ENCODE peak calls at places on chromosome 22, in five cellular contexts. One of them, this sample, is unnamed.

GRCh38 chr22:45425101-45425500 is 11.6 kb downstream of the RIBC2 start:
- DNase-seq in mammary epithelial cell: no peak
- DNase-seq in kidney: peak; percentile 13
- DNase-seq in AG09309: no peak
- DNase-seq in bronchial epithelial cell: no peak
- DNase-seq in this sample: peak; percentile 13

GRCh38 chr22:46614070-46614931 is 5.9 kb upstream of the GRAMD4 start:
- DNase-seq in AG09309: no peak
- DNase-seq in kidney: no peak
- DNase-seq in bronchial epithelial cell: no peak
- DNase-seq in mammary epithelial cell: no peak
- DNase-seq in this sample: no peak

GRCh38 chr22:50186181-50186731 is 543 bp downstream of the TRABD start:
- DNase-seq in kidney: peak; percentile 89
- DNase-seq in mammary epithelial cell: no peak
- DNase-seq in bronchial epithelial cell: no peak
- DNase-seq in AG09309: no peak
- DNase-seq in this sample: no peak

GRCh38 chr22:19179472-19180048 is 1.0 kb upstream of the SLC25A1 start:
- DNase-seq in bronchial epithelial cell: peak; percentile 62
- DNase-seq in kidney: peak; percentile 90
- DNase-seq in mammary epithelial cell: peak; percentile 67
- DNase-seq in AG09309: peak; percentile 49
- DNase-seq in this sample: no peak

GRCh38 chr22:16961477-16962186 is 46.4 kb downstream of the GAB4 start:
- DNase-seq in kidney: peak; percentile 52
- DNase-seq in AG09309: no peak
- DNase-seq in mammary epithelial cell: no peak
- DNase-seq in bronchial epithelial cell: no peak
- DNase-seq in this sample: no peak

GRCh38 chr22:45341503-45341902 is 31.8 kb downstream of the FAM118A start:
- DNase-seq in bronchial epithelial cell: no peak
- DNase-seq in kidney: no peak
- DNase-seq in AG09309: no peak
- DNase-seq in mammary epithelial cell: no peak
- DNase-seq in this sample: no peak

GRCh38 chr22:46050451-46050845 is 73.5 kb upstream of the WNT7B start:
- DNase-seq in AG09309: no peak
- DNase-seq in mammary epithelial cell: no peak
- DNase-seq in kidney: no peak
- DNase-seq in bronchial epithelial cell: no peak
- DNase-seq in this sample: no peak

GRCh38 chr22:45493286-45493771 is 9.4 kb upstream of the FBLN1 start:
- DNase-seq in bronchial epithelial cell: no peak
- DNase-seq in kidney: peak; percentile 83
- DNase-seq in mammary epithelial cell: no peak
- DNase-seq in AG09309: no peak
- DNase-seq in this sample: no peak

GRCh38 chr22:41092847-41093371 is 517 bp downstream of the EP300 start:
- DNase-seq in bronchial epithelial cell: peak; percentile 41
- DNase-seq in kidney: no peak
- DNase-seq in AG09309: no peak
- DNase-seq in mammary epithelial cell: peak; percentile 44
- DNase-seq in this sample: no peak

GRCh38 chr22:41598081-41598480 is 8.4 kb upstream of the PMM1 start:
- DNase-seq in kidney: peak; percentile 41
- DNase-seq in mammary epithelial cell: peak; percentile 88
- DNase-seq in AG09309: no peak
- DNase-seq in bronchial epithelial cell: peak; percentile 89
- DNase-seq in this sample: no peak

GRCh38 chr22:42511401-42511891 is 8.2 kb downstream of the RRP7A start:
- DNase-seq in kidney: no peak
- DNase-seq in bronchial epithelial cell: no peak
- DNase-seq in AG09309: no peak
- DNase-seq in mammary epithelial cell: no peak
- DNase-seq in this sample: no peak

GRCh38 chr22:32202539-32203180 is 2.2 kb downstream of the RFPL2 start:
- DNase-seq in kidney: no peak
- DNase-seq in AG09309: no peak
- DNase-seq in mammary epithelial cell: peak; percentile 51
- DNase-seq in bronchial epithelial cell: peak; percentile 37
- DNase-seq in this sample: no peak

GRCh38 chr22:28883917-28884753 is 763 bp downstream of the ZNRF3 start:
- DNase-seq in bronchial epithelial cell: no peak
- DNase-seq in AG09309: no peak
- DNase-seq in mammary epithelial cell: peak; percentile 53
- DNase-seq in kidney: peak; percentile 85
- DNase-seq in this sample: peak; percentile 73

GRCh38 chr22:32676196-32676595 is 125.3 kb upstream of the TIMP3 start:
- DNase-seq in bronchial epithelial cell: no peak
- DNase-seq in kidney: no peak
- DNase-seq in AG09309: no peak
- DNase-seq in mammary epithelial cell: no peak
- DNase-seq in this sample: no peak

GRCh38 chr22:42074153-42074750 is at the start of gene PHETA2:
- DNase-seq in mammary epithelial cell: no peak
- DNase-seq in AG09309: no peak
- DNase-seq in kidney: peak; percentile 88
- DNase-seq in bronchial epithelial cell: no peak
- DNase-seq in this sample: no peak

GRCh38 chr22:50711446-50712340 is 26.3 kb upstream of the ACR start:
- DNase-seq in AG09309: no peak
- DNase-seq in kidney: peak; percentile 52
- DNase-seq in mammary epithelial cell: no peak
- DNase-seq in bronchial epithelial cell: no peak
- DNase-seq in this sample: no peak

DNA sequence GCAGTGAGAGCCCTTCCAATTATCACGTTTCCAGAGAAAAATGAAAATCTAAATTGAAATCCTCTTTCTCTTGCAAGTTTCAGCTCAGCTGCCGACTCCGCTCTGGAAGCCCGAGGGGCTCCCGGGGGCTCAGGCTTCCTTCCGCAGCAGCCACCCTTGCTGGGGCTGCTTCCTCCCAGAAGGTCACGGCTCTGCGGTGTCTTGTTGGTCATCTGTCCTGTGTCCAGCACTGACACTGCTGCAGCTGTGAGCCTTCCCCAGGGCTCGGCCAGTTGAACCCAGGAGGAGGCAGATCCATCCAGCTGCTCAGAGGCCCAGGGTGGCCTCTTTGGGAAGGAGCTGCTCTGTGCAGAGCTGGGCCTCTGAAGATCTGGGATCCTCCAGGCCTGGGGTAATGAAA is 1337.2 kb downstream of the TBC1D22A start:
- DNase-seq in bronchial epithelial cell: no peak
- DNase-seq in AG09309: no peak
- DNase-seq in kidney: no peak
- DNase-seq in mammary epithelial cell: no peak
- DNase-seq in this sample: peak; percentile 60
- TF ChIP-seq CTCF in bronchial epithelial cell: no peak
- TF ChIP-seq CTCF in AG09309: no peak
- TF ChIP-seq CTCF in kidney: no peak
- TF ChIP-seq CTCF in mammary epithelial cell: no peak
- TF ChIP-seq CTCF in this sample: no peak

DNA sequence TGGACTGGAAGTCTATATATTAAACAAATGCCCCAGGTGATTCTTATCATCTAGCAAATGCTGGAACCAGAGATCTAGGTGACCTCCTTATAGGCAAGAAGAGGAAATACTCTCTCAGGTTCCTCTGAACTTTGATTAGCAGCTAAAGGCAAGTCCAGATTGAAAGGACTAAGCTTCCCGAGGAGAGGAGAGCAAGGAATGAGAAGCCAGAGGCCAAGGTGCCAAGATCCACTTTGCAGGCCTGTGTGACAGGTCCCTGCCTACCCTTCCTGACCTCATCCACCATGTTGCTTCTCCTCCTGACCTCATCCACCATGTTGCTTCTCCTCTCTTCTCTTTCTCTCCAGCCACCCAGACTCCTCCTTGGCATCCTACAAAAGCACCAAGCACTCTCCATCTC is 173.2 kb downstream of the LARGE1 start:
- DNase-seq in mammary epithelial cell: no peak
- DNase-seq in AG09309: no peak
- DNase-seq in kidney: no peak
- DNase-seq in bronchial epithelial cell: no peak
- DNase-seq in this sample: no peak
- TF ChIP-seq CTCF in mammary epithelial cell: no peak
- TF ChIP-seq CTCF in AG09309: no peak
- TF ChIP-seq CTCF in kidney: no peak
- TF ChIP-seq CTCF in bronchial epithelial cell: no peak
- TF ChIP-seq CTCF in this sample: no peak

GRCh38 chr22:25081409-25081824 is 118.2 kb upstream of the CRYBB3 start:
- DNase-seq in kidney: no peak
- DNase-seq in mammary epithelial cell: peak; percentile 14
- DNase-seq in bronchial epithelial cell: peak; percentile 30
- DNase-seq in AG09309: no peak
- DNase-seq in this sample: no peak
- TF ChIP-seq CTCF in kidney: peak; percentile 41
- TF ChIP-seq CTCF in mammary epithelial cell: peak; percentile 61
- TF ChIP-seq CTCF in bronchial epithelial cell: peak; percentile 59
- TF ChIP-seq CTCF in AG09309: peak; percentile 20
- TF ChIP-seq CTCF in this sample: peak; percentile 69

GRCh38 chr22:39309364-39309861 is 10.0 kb downstream of the RPL3 start:
- DNase-seq in AG09309: no peak
- DNase-seq in bronchial epithelial cell: peak; percentile 60
- DNase-seq in kidney: no peak
- DNase-seq in mammary epithelial cell: peak; percentile 81
- DNase-seq in this sample: no peak
- TF ChIP-seq CTCF in AG09309: peak; percentile 19
- TF ChIP-seq CTCF in bronchial epithelial cell: peak; percentile 76
- TF ChIP-seq CTCF in kidney: no peak
- TF ChIP-seq CTCF in mammary epithelial cell: peak; percentile 71
- TF ChIP-seq CTCF in this sample: peak; percentile 51

DNA sequence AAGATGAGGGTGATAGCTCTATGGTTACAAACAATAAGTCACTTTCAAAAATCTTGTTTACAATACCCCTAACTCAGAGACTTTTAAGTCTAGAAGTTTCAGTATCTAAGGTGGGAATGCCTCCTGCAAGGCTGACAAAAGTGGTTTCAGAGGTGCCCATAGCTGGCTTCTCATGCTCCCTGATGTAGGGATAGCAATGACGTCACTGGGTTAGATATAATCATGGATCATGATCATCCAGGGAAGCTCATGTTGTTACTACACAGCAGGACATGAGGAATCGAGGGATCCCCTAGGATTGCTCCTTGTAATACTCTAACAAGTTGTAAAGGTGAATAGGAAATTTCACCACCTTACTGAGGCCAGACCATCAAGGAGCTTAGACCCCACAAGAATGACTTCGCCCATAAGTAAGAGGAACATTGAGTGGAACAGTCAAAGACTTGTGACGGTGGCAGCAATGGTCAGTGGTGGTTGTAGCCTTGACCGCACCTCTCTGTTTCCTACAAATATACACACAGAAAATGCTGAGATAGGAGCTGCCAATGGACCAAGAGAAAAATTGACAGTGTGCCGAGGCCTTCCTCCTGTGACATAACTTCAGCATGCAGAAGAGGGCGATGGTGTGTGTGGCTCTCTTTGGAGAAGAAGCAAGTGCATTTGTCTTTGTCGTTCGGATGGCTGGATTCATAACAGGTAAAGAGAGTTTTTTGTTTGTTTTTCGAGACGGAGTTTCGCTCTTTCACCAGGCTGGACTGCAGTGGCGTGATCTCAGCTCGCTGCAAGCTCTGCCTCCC is 15.6 kb downstream of the APOL4 start:
- DNase-seq in AG09309: no peak
- DNase-seq in bronchial epithelial cell: no peak
- DNase-seq in kidney: no peak
- DNase-seq in mammary epithelial cell: no peak
- DNase-seq in this sample: no peak
- TF ChIP-seq CTCF in AG09309: no peak
- TF ChIP-seq CTCF in bronchial epithelial cell: no peak
- TF ChIP-seq CTCF in kidney: no peak
- TF ChIP-seq CTCF in mammary epithelial cell: no peak
- TF ChIP-seq CTCF in this sample: no peak